ENCODE peak calls at places on chromosomes 5 and 9, in seven cellular contexts. J is cardiac fibroblast; Z is fibroblast of the aortic adventitia; F is prostate gland; K is stimulated activated CD8-positive, alpha-beta memory T cell treated with anti-CD3 and anti-CD28 coated beads, Interleukin-2, amount 100 ng/mL, for 48 hours; M is lower lobe of right lung; C is CD8-positive, alpha-beta memory T cell. N is an unnamed sample.

GRCh38 chr9:37943329-37944265 is 39.7 kb upstream of the SLC25A51 start:
- DNase-seq in J (peak), Z (peak), C (no peak), M (peak), K (no peak), F (peak), N (no peak)

GRCh38 chr5:96819806-96820205 is 12.1 kb upstream of the ERAP1 start:
- DNase-seq in K (no peak), M (no peak), J (no peak), Z (no peak), F (no peak), C (no peak), N (no peak)

GRCh38 chr5:75006821-75007536 is 45.4 kb downstream of the GCNT4 start:
- DNase-seq in F (no peak), Z (no peak), C (no peak), M (no peak), K (no peak), J (no peak), N (no peak)

GRCh38 chr5:177392765-177393164 is 7.7 kb downstream of the PFN3 start:
- DNase-seq in Z (no peak), J (no peak), K (no peak), F (no peak), C (no peak), M (no peak), N (no peak)

GRCh38 chr9:133375116-133375723 is 640 bp downstream of the SURF4 start:
- DNase-seq in F (peak), J (peak), K (no peak), M (no peak), C (no peak), Z (peak), N (no peak)

GRCh38 chr5:30607301-30607700 is 586.2 kb upstream of the CDH6 start:
- DNase-seq in Z (no peak), F (no peak), K (no peak), C (no peak), J (no peak), M (no peak), N (no peak)

GRCh38 chr9:109086221-109086620 is 33.5 kb downstream of the TMEM245 start:
- DNase-seq in M (no peak), F (no peak), Z (no peak), C (no peak), J (peak), K (no peak), N (no peak)

GRCh38 chr5:110916373-110917049 is 155.0 kb upstream of the TSLP start:
- DNase-seq in K (no peak), M (no peak), C (no peak), J (peak), Z (peak), F (no peak), N (no peak)

GRCh38 chr5:166781729-166782128 is 1509.7 kb upstream of the WWC1 start:
- DNase-seq in M (no peak), F (no peak), J (no peak), K (no peak), C (no peak), Z (no peak), N (no peak)

N was measured in occipital lobe.